ENCODE peak calls at places on chromosomes 1 and 21, in four cellular contexts. A, G, V and J are unnamed samples.

GRCh38 chr1:224454337-224455055 is 19.9 kb upstream of the WDR26 start:
- DNase-seq in G (peak), A (no peak), V (no peak), J (peak)

GRCh38 chr1:63928197-63929105 is 154.6 kb downstream of the ROR1 start:
- DNase-seq in V (no peak), G (no peak), A (peak), J (peak)

GRCh38 chr1:168161459-168161858 is 17.3 kb upstream of the TIPRL start:
- DNase-seq in A (no peak), G (no peak), V (no peak), J (peak)

GRCh38 chr1:172588296-172589291 is 55.6 kb downstream of the SUCO start:
- DNase-seq in A (peak), G (peak), V (no peak), J (no peak)

GRCh38 chr1:62194651-62195282 is at the start of gene L1TD1:
- DNase-seq in G (no peak), A (no peak), V (no peak), J (no peak)

GRCh38 chr21:31283025-31283424 is 61.0 kb downstream of the TIAM1 start:
- DNase-seq in A (no peak), G (no peak), V (no peak), J (peak)

GRCh38 chr1:27332536-27333281 is 9.1 kb upstream of the SYTL1 start:
- DNase-seq in G (no peak), A (peak), V (peak), J (peak)

GRCh38 chr1:6489799-6490180 is 1.7 kb downstream of the PLEKHG5 start:
- DNase-seq in G (peak), V (peak), A (peak), J (peak)

GRCh38 chr21:17607684-17608083 is 5.0 kb downstream of the BTG3 start:
- DNase-seq in V (no peak), G (peak), A (no peak), J (peak)

GRCh38 chr1:163614346-163614745 is 292.6 kb downstream of the NUF2 start:
- DNase-seq in G (no peak), V (no peak), A (no peak), J (no peak)

GRCh38 chr1:83970802-83971201 is 28.1 kb downstream of the TTLL7 start:
- DNase-seq in A (no peak), V (no peak), G (no peak), J (no peak)

GRCh38 chr1:20893931-20894330 is 106.8 kb upstream of the HP1BP3 start:
- DNase-seq in G (peak), V (no peak), A (no peak), J (no peak)

GRCh38 chr21:43313221-43313938 is 113.6 kb downstream of the SIK1 start:
- DNase-seq in A (no peak), G (no peak), V (no peak), J (no peak)

GRCh38 chr1:220786057-220786336 is 716 bp upstream of the MTARC1 start:
- DNase-seq in G (no peak), A (no peak), V (no peak), J (no peak)

GRCh38 chr21:41899431-41900202 is 20.5 kb upstream of the PRDM15 start:
- DNase-seq in G (no peak), V (peak), A (no peak), J (no peak)

GRCh38 chr1:163774390-163774789 is 452.6 kb downstream of the NUF2 start:
- DNase-seq in A (no peak), V (no peak), G (no peak), J (no peak)

GRCh38 chr1:170592591-170593111 is 60.7 kb downstream of the GORAB start:
- DNase-seq in G (no peak), V (no peak), A (no peak), J (no peak)

GRCh38 chr1:21244154-21244553 is 46.1 kb downstream of the ECE1 start:
- DNase-seq in V (no peak), A (no peak), G (no peak), J (no peak)

GRCh38 chr1:54604572-54605370 is 18.6 kb downstream of the FAM151A start:
- DNase-seq in V (no peak), G (peak), A (no peak), J (peak)

GRCh38 chr1:40879487-40880175 is 17.5 kb upstream of the CITED4 start:
- DNase-seq in G (no peak), V (no peak), A (no peak), J (no peak)

GRCh38 chr1:98331232-98331631 is 330.3 kb upstream of the SNX7 start:
- DNase-seq in V (no peak), A (no peak), G (peak), J (no peak)

GRCh38 chr1:21547876-21548275 is 38.7 kb downstream of the ALPL start:
- DNase-seq in V (no peak), G (no peak), A (no peak), J (no peak)

GRCh38 chr1:205543351-205544305 is 39.2 kb downstream of the CDK18 start:
- DNase-seq in A (no peak), G (peak), V (no peak), J (peak)

GRCh38 chr1:232213928-232214327 is 416.0 kb downstream of the SIPA1L2 start:
- DNase-seq in A (no peak), V (no peak), G (no peak), J (no peak)

GRCh38 chr1:178192686-178193085 is 98.8 kb downstream of the RASAL2 start:
- DNase-seq in G (peak), V (no peak), A (peak), J (peak)

GRCh38 chr1:95353185-95353584 is 119.2 kb downstream of the RWDD3 start:
- DNase-seq in V (no peak), A (no peak), G (no peak), J (peak)